ENCODE peak calls at places on chromosomes 4 and X, in ten cellular contexts. One of them, this sample, is unnamed. For H3K4me1, the result is how much of the 10 kb centered on the place peaks cover.

GRCh38 chrX:7191681-7192110 is 43.7 kb upstream of the PUDP start:
- DNase-seq in right lobe of liver: no peak
- DNase-seq in Caco-2: peak
- DNase-seq in ascending aorta: no peak
- DNase-seq in thoracic aorta: no peak
- DNase-seq in heart right ventricle: no peak
- DNase-seq in uterus: no peak
- DNase-seq in heart left ventricle: no peak
- DNase-seq in left ventricle myocardium inferior: no peak
- DNase-seq in hepatocyte: no peak
- DNase-seq in this sample: no peak

GRCh38 chr4:53994382-53994781 is 70.0 kb downstream of the CHIC2 start:
- DNase-seq in right lobe of liver: no peak
- DNase-seq in Caco-2: no peak
- DNase-seq in ascending aorta: no peak
- DNase-seq in thoracic aorta: no peak
- DNase-seq in heart right ventricle: no peak
- DNase-seq in uterus: no peak
- DNase-seq in heart left ventricle: no peak
- DNase-seq in left ventricle myocardium inferior: no peak
- DNase-seq in hepatocyte: no peak
- DNase-seq in this sample: no peak

GRCh38 chr4:128542047-128542446 is 254.4 kb upstream of the PGRMC2 start:
- DNase-seq in right lobe of liver: no peak
- DNase-seq in Caco-2: no peak
- DNase-seq in ascending aorta: no peak
- DNase-seq in thoracic aorta: no peak
- DNase-seq in heart right ventricle: no peak
- DNase-seq in uterus: no peak
- DNase-seq in heart left ventricle: no peak
- DNase-seq in left ventricle myocardium inferior: no peak
- DNase-seq in hepatocyte: no peak
- DNase-seq in this sample: no peak

GRCh38 chr4:33975996-33976395 is 2268.3 kb downstream of the ARAP2 start:
- DNase-seq in right lobe of liver: no peak
- DNase-seq in Caco-2: no peak
- DNase-seq in ascending aorta: no peak
- DNase-seq in thoracic aorta: no peak
- DNase-seq in heart right ventricle: no peak
- DNase-seq in uterus: no peak
- DNase-seq in heart left ventricle: no peak
- DNase-seq in left ventricle myocardium inferior: no peak
- DNase-seq in hepatocyte: no peak
- DNase-seq in this sample: no peak

GRCh38 chr4:56861365-56861764 is 39.9 kb upstream of the SPINK2 start:
- DNase-seq in right lobe of liver: no peak
- DNase-seq in Caco-2: no peak
- DNase-seq in ascending aorta: no peak
- DNase-seq in thoracic aorta: no peak
- DNase-seq in heart right ventricle: no peak
- DNase-seq in uterus: no peak
- DNase-seq in heart left ventricle: no peak
- DNase-seq in left ventricle myocardium inferior: no peak
- DNase-seq in hepatocyte: peak
- DNase-seq in this sample: no peak

GRCh38 chr4:90127223-90127705 is at the start of gene CCSER1:
- DNase-seq in right lobe of liver: peak
- DNase-seq in Caco-2: peak
- DNase-seq in ascending aorta: peak
- DNase-seq in thoracic aorta: peak
- DNase-seq in heart right ventricle: peak
- DNase-seq in uterus: peak
- DNase-seq in heart left ventricle: peak
- DNase-seq in left ventricle myocardium inferior: peak
- DNase-seq in hepatocyte: peak
- DNase-seq in this sample: peak

GRCh38 chr4:1229117-1229849 is 19.6 kb downstream of the CTBP1 start:
- DNase-seq in right lobe of liver: no peak
- DNase-seq in Caco-2: no peak
- DNase-seq in ascending aorta: no peak
- DNase-seq in thoracic aorta: no peak
- DNase-seq in heart right ventricle: no peak
- DNase-seq in uterus: no peak
- DNase-seq in heart left ventricle: no peak
- DNase-seq in left ventricle myocardium inferior: no peak
- DNase-seq in hepatocyte: no peak
- DNase-seq in this sample: no peak

GRCh38 chr4:139808381-139809206 is 143.0 kb downstream of the MGST2 start:
- DNase-seq in right lobe of liver: no peak
- DNase-seq in Caco-2: peak
- DNase-seq in ascending aorta: no peak
- DNase-seq in thoracic aorta: no peak
- DNase-seq in heart right ventricle: no peak
- DNase-seq in uterus: peak
- DNase-seq in heart left ventricle: no peak
- DNase-seq in left ventricle myocardium inferior: no peak
- DNase-seq in hepatocyte: no peak
- DNase-seq in this sample: no peak

GRCh38 chrX:154096140-154097002 is 1.1 kb downstream of the MECP2 start:
- DNase-seq in right lobe of liver: peak
- DNase-seq in Caco-2: peak
- DNase-seq in ascending aorta: no peak
- DNase-seq in thoracic aorta: no peak
- DNase-seq in heart right ventricle: peak
- DNase-seq in uterus: peak
- DNase-seq in heart left ventricle: peak
- DNase-seq in left ventricle myocardium inferior: peak
- DNase-seq in hepatocyte: peak
- DNase-seq in this sample: peak

GRCh38 chr4:7660640-7661039 is 225.9 kb upstream of the PSAPL1 start:
- DNase-seq in right lobe of liver: peak
- DNase-seq in Caco-2: no peak
- DNase-seq in ascending aorta: no peak
- DNase-seq in thoracic aorta: no peak
- DNase-seq in heart right ventricle: no peak
- DNase-seq in uterus: no peak
- DNase-seq in heart left ventricle: no peak
- DNase-seq in left ventricle myocardium inferior: no peak
- DNase-seq in hepatocyte: no peak
- DNase-seq in this sample: no peak

GRCh38 chr4:64718091-64718490 is 308.8 kb upstream of the TECRL start:
- DNase-seq in right lobe of liver: no peak
- DNase-seq in Caco-2: no peak
- DNase-seq in ascending aorta: no peak
- DNase-seq in thoracic aorta: no peak
- DNase-seq in heart right ventricle: no peak
- DNase-seq in uterus: no peak
- DNase-seq in heart left ventricle: no peak
- DNase-seq in left ventricle myocardium inferior: no peak
- DNase-seq in hepatocyte: peak
- DNase-seq in this sample: no peak

GRCh38 chrX:149877636-149878035 is 3.3 kb upstream of the MAGEA8 start:
- DNase-seq in right lobe of liver: no peak
- DNase-seq in Caco-2: no peak
- DNase-seq in ascending aorta: no peak
- DNase-seq in thoracic aorta: no peak
- DNase-seq in heart right ventricle: no peak
- DNase-seq in uterus: no peak
- DNase-seq in heart left ventricle: no peak
- DNase-seq in left ventricle myocardium inferior: no peak
- DNase-seq in hepatocyte: no peak
- DNase-seq in this sample: no peak

GRCh38 chrX:18898517-18898916 is 85.4 kb downstream of the PHKA2 start:
- DNase-seq in right lobe of liver: no peak
- DNase-seq in Caco-2: no peak
- DNase-seq in ascending aorta: no peak
- DNase-seq in thoracic aorta: no peak
- DNase-seq in heart right ventricle: no peak
- DNase-seq in uterus: no peak
- DNase-seq in heart left ventricle: no peak
- DNase-seq in left ventricle myocardium inferior: no peak
- DNase-seq in hepatocyte: no peak
- DNase-seq in this sample: no peak

GRCh38 chrX:31435592-31435991 is 363.8 kb upstream of the FTHL17 start:
- DNase-seq in right lobe of liver: no peak
- DNase-seq in Caco-2: peak
- DNase-seq in ascending aorta: no peak
- DNase-seq in thoracic aorta: no peak
- DNase-seq in heart right ventricle: peak
- DNase-seq in uterus: no peak
- DNase-seq in heart left ventricle: no peak
- DNase-seq in left ventricle myocardium inferior: peak
- DNase-seq in hepatocyte: peak
- DNase-seq in this sample: peak

DNA sequence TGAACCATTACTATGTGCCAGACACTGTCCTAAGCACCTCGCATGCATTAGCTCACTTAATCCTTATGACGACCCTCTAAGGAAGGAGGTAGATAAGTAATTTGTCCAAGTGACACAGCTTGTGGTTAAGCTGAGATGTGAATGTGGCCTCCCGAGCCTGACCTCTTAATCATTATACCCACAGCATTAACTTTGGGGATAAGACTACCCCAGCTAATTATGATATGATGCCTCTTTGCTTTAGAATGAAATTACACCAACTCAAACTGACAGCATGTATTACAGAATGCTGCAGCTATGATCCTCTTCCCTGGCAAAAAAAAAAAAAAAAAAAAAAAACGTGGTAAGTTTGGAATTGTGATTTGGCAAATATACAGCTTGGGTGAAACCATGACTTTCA is 53.5 kb downstream of the APBB2 start:
- DNase-seq in right lobe of liver: no peak
- DNase-seq in Caco-2: no peak
- DNase-seq in ascending aorta: no peak
- DNase-seq in thoracic aorta: no peak
- DNase-seq in heart right ventricle: no peak
- DNase-seq in uterus: no peak
- DNase-seq in heart left ventricle: no peak
- DNase-seq in left ventricle myocardium inferior: no peak
- DNase-seq in hepatocyte: no peak
- DNase-seq in this sample: no peak
- H3K4me1 ChIP-seq in right lobe of liver: under half
- H3K4me1 ChIP-seq in Caco-2: half or more
- H3K4me1 ChIP-seq in ascending aorta: under half
- H3K4me1 ChIP-seq in thoracic aorta: under half
- H3K4me1 ChIP-seq in heart right ventricle: under half
- H3K4me1 ChIP-seq in uterus: under half
- H3K4me1 ChIP-seq in heart left ventricle: under half
- H3K4me1 ChIP-seq in left ventricle myocardium inferior: under half
- H3K4me1 ChIP-seq in hepatocyte: under half
- H3K4me1 ChIP-seq in this sample: under half

GRCh38 chr4:123505457-123506310 is 109.1 kb downstream of the SPRY1 start:
- DNase-seq in right lobe of liver: peak
- DNase-seq in Caco-2: peak
- DNase-seq in ascending aorta: peak
- DNase-seq in thoracic aorta: no peak
- DNase-seq in heart right ventricle: peak
- DNase-seq in uterus: peak
- DNase-seq in heart left ventricle: peak
- DNase-seq in left ventricle myocardium inferior: peak
- DNase-seq in hepatocyte: peak
- DNase-seq in this sample: peak

GRCh38 chr4:123505077-123505456 is 108.5 kb downstream of the SPRY1 start:
- DNase-seq in right lobe of liver: no peak
- DNase-seq in Caco-2: peak
- DNase-seq in ascending aorta: no peak
- DNase-seq in thoracic aorta: no peak
- DNase-seq in heart right ventricle: no peak
- DNase-seq in uterus: no peak
- DNase-seq in heart left ventricle: no peak
- DNase-seq in left ventricle myocardium inferior: no peak
- DNase-seq in hepatocyte: peak
- DNase-seq in this sample: no peak

GRCh38 chr4:123510666-123511065 is 114.1 kb downstream of the SPRY1 start:
- DNase-seq in right lobe of liver: no peak
- DNase-seq in Caco-2: no peak
- DNase-seq in ascending aorta: no peak
- DNase-seq in thoracic aorta: no peak
- DNase-seq in heart right ventricle: no peak
- DNase-seq in uterus: no peak
- DNase-seq in heart left ventricle: no peak
- DNase-seq in left ventricle myocardium inferior: no peak
- DNase-seq in hepatocyte: no peak
- DNase-seq in this sample: no peak

GRCh38 chr4:123503698-123504389 is 107.2 kb downstream of the SPRY1 start:
- DNase-seq in right lobe of liver: no peak
- DNase-seq in Caco-2: no peak
- DNase-seq in ascending aorta: no peak
- DNase-seq in thoracic aorta: no peak
- DNase-seq in heart right ventricle: no peak
- DNase-seq in uterus: no peak
- DNase-seq in heart left ventricle: no peak
- DNase-seq in left ventricle myocardium inferior: no peak
- DNase-seq in hepatocyte: no peak
- DNase-seq in this sample: no peak

GRCh38 chr4:123506311-123506685 is 109.7 kb downstream of the SPRY1 start:
- DNase-seq in right lobe of liver: no peak
- DNase-seq in Caco-2: no peak
- DNase-seq in ascending aorta: no peak
- DNase-seq in thoracic aorta: no peak
- DNase-seq in heart right ventricle: no peak
- DNase-seq in uterus: no peak
- DNase-seq in heart left ventricle: no peak
- DNase-seq in left ventricle myocardium inferior: no peak
- DNase-seq in hepatocyte: no peak
- DNase-seq in this sample: no peak
- H3K4me3 ChIP-seq in right lobe of liver: peak
- H3K4me3 ChIP-seq in Caco-2: peak
- H3K4me3 ChIP-seq in ascending aorta: peak
- H3K4me3 ChIP-seq in thoracic aorta: peak
- H3K4me3 ChIP-seq in heart right ventricle: peak
- H3K4me3 ChIP-seq in uterus: peak
- H3K4me3 ChIP-seq in heart left ventricle: peak
- H3K4me3 ChIP-seq in left ventricle myocardium inferior: peak
- H3K4me3 ChIP-seq in hepatocyte: peak
- H3K4me3 ChIP-seq in this sample: no peak

DNA sequence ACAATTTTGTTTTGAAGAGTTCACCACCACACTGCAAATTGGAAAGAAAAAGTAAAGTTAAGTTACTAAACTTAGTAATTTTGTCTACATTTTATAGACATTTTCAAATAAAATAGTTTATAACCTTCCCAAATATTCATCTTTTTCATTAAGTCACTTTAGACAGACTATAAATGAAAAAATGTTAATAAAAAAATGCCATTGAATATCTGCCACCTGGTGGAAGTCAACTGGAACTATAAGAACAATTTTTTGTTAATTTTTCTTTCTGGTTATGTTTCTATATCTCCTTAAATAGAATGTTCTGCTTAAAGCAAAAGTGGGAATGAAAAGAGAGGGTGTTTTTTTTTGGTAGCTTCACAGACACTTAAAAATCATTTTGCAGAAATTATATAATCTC is 534.4 kb upstream of the PCDH10 start:
- DNase-seq in right lobe of liver: no peak
- DNase-seq in Caco-2: no peak
- DNase-seq in ascending aorta: no peak
- DNase-seq in thoracic aorta: no peak
- DNase-seq in heart right ventricle: no peak
- DNase-seq in uterus: no peak
- DNase-seq in heart left ventricle: no peak
- DNase-seq in left ventricle myocardium inferior: no peak
- DNase-seq in hepatocyte: no peak
- DNase-seq in this sample: no peak
- TF ChIP-seq CTCF in right lobe of liver: no peak
- TF ChIP-seq CTCF in Caco-2: peak
- TF ChIP-seq CTCF in ascending aorta: no peak
- TF ChIP-seq CTCF in thoracic aorta: no peak
- TF ChIP-seq CTCF in heart right ventricle: no peak
- TF ChIP-seq CTCF in uterus: no peak
- TF ChIP-seq CTCF in heart left ventricle: no peak
- TF ChIP-seq CTCF in left ventricle myocardium inferior: peak
- TF ChIP-seq CTCF in hepatocyte: peak
- TF ChIP-seq CTCF in this sample: no peak

GRCh38 chr4:137514401-137515116 is 17.7 kb downstream of the PCDH18 start:
- DNase-seq in right lobe of liver: no peak
- DNase-seq in Caco-2: no peak
- DNase-seq in ascending aorta: no peak
- DNase-seq in thoracic aorta: no peak
- DNase-seq in heart right ventricle: no peak
- DNase-seq in uterus: no peak
- DNase-seq in heart left ventricle: no peak
- DNase-seq in left ventricle myocardium inferior: no peak
- DNase-seq in hepatocyte: no peak
- DNase-seq in this sample: no peak
- H3K4me1 ChIP-seq in right lobe of liver: under half
- H3K4me1 ChIP-seq in Caco-2: under half
- H3K4me1 ChIP-seq in ascending aorta: under half
- H3K4me1 ChIP-seq in thoracic aorta: under half
- H3K4me1 ChIP-seq in heart right ventricle: under half
- H3K4me1 ChIP-seq in uterus: under half
- H3K4me1 ChIP-seq in heart left ventricle: under half
- H3K4me1 ChIP-seq in left ventricle myocardium inferior: under half
- H3K4me1 ChIP-seq in hepatocyte: under half
- H3K4me1 ChIP-seq in this sample: under half

This sample was measured in mucosa of descending colon.